ENCODE peak calls at places on chromosomes 1 and 21, in four cellular contexts. I, X, A and J are unnamed samples.

GRCh38 chr1:155134858-155135415 is 715 bp upstream of the SLC50A1 start:
- DNase-seq in A (peak; percentile 97), I (peak; percentile 97), X (peak; percentile 93), J (peak; percentile 96)

GRCh38 chr1:211493865-211494653 is 2.1 kb upstream of the RD3 start:
- DNase-seq in X (no peak), I (no peak), A (no peak), J (no peak)

GRCh38 chr1:19949016-19949415 is 25.6 kb upstream of the PLA2G2E start:
- DNase-seq in A (no peak), X (no peak), I (no peak), J (no peak)

GRCh38 chr21:43728467-43729390 is 9.8 kb downstream of the PDXK start:
- DNase-seq in I (peak; percentile 99), X (peak; percentile 95), A (peak; percentile 99), J (peak; percentile 98)

GRCh38 chr21:32112194-32112593 is 166.7 kb downstream of the MIS18A start:
- DNase-seq in I (no peak), A (no peak), X (no peak), J (no peak)

GRCh38 chr1:110106013-110106941 is 6.0 kb upstream of the UBL4B start:
- DNase-seq in I (peak; percentile 85), A (peak; percentile 90), X (peak; percentile 54), J (peak; percentile 58)

GRCh38 chr1:29736582-29737188 is 500.4 kb downstream of the PTPRU start:
- DNase-seq in X (no peak), I (no peak), A (no peak), J (no peak)

GRCh38 chr1:90417139-90417538 is 300.0 kb downstream of the BARHL2 start:
- DNase-seq in I (no peak), X (no peak), A (no peak), J (no peak)

GRCh38 chr1:63405021-63405420 is 37.6 kb downstream of the ALG6 start:
- DNase-seq in X (no peak), A (no peak), I (no peak), J (peak; percentile 21)

GRCh38 chr1:174989540-174990181 is 10.1 kb upstream of the CACYBP start:
- DNase-seq in X (no peak), A (no peak), I (no peak), J (peak; percentile 31)

GRCh38 chr1:157045251-157046218 is at the start of gene ARHGEF11:
- DNase-seq in X (peak; percentile 89), A (peak; percentile 93), I (peak; percentile 97), J (peak; percentile 95)

GRCh38 chr1:42845866-42846256 is 552 bp upstream of the ZNF691 start:
- DNase-seq in A (no peak), I (no peak), X (no peak), J (no peak)

GRCh38 chr1:112247036-112247597 is 148.9 kb upstream of the CTTNBP2NL start:
- DNase-seq in X (no peak), A (no peak), I (no peak), J (no peak)

GRCh38 chr1:24964811-24965570 is 34.9 kb upstream of the RUNX3 start:
- DNase-seq in X (no peak), A (peak; percentile 59), I (peak; percentile 84), J (peak; percentile 38)

GRCh38 chr1:53046930-53047329 is 15.1 kb upstream of the PODN start:
- DNase-seq in X (no peak), A (no peak), I (no peak), J (no peak)

GRCh38 chr1:62884156-62884740 is 100.3 kb downstream of the ATG4C start:
- DNase-seq in A (no peak), X (no peak), I (no peak), J (no peak)

GRCh38 chr1:225450491-225451191 is 22.8 kb upstream of the LBR start:
- DNase-seq in I (peak; percentile 78), X (no peak), A (peak; percentile 70), J (no peak)

GRCh38 chr1:55257958-55258357 is 42.8 kb upstream of the USP24 start:
- DNase-seq in I (no peak), A (no peak), X (no peak), J (no peak)

GRCh38 chr1:156590326-156591180 is 1.0 kb upstream of the NAXE start:
- DNase-seq in X (no peak), A (no peak), I (no peak), J (no peak)

GRCh38 chr1:172680244-172680643 is 21.3 kb downstream of the FASLG start:
- DNase-seq in I (no peak), X (no peak), A (no peak), J (no peak)

GRCh38 chr1:240344918-240345317 is 253.2 kb downstream of the FMN2 start:
- DNase-seq in X (no peak), I (no peak), A (no peak), J (no peak)

GRCh38 chr1:17045623-17046022 is 8.2 kb downstream of the SDHB start:
- DNase-seq in I (no peak), X (no peak), A (no peak), J (no peak)

GRCh38 chr1:182643699-182644098 is 39.5 kb upstream of the RGS16 start:
- DNase-seq in A (no peak), I (no peak), X (no peak), J (no peak)

GRCh38 chr1:204341380-204341779 is 18.3 kb downstream of the PLEKHA6 start:
- DNase-seq in I (no peak), X (no peak), A (no peak), J (no peak)

GRCh38 chr1:242011879-242012674 is 13.2 kb upstream of the MAP1LC3C start:
- DNase-seq in I (no peak), X (no peak), A (no peak), J (no peak)

GRCh38 chr1:148263128-148263905 is 111.2 kb upstream of the NBPF11 start:
- DNase-seq in I (peak; percentile 85), X (peak; percentile 65), A (peak; percentile 82), J (peak; percentile 44)

GRCh38 chr1:156870734-156871133 is 10.1 kb downstream of the NTRK1 start:
- DNase-seq in X (no peak), I (no peak), A (no peak), J (no peak)

GRCh38 chr1:155893389-155894142 is 17.6 kb downstream of the RIT1 start:
- DNase-seq in I (no peak), X (no peak), A (no peak), J (no peak)

GRCh38 chr1:208513799-208514198 is 269.6 kb upstream of the PLXNA2 start:
- DNase-seq in X (no peak), A (no peak), I (no peak), J (no peak)

GRCh38 chr1:37038079-37038702 is 3.9 kb upstream of the GRIK3 start:
- DNase-seq in A (peak; percentile 67), I (no peak), X (no peak), J (no peak)

DNA sequence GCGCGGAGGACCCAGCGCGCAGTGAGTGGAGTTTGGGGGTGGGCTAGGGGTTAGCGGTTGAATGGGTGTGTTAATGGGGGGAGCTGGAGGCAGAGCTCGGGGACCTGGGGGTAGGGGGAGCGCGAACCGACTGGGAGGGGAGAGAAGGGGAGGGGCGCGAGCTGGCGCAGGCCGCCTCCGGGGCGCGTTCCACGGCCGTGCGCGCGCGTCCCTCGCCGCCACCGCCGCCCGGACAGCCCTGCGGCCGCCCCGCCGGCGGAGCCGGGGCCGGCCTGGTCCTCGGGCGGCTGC is at the start of gene ADGRL2:
- DNase-seq in I (peak; percentile 84), X (peak; percentile 30), A (no peak), J (no peak)
- H3K4me3 ChIP-seq in I (peak within 1 kb of the TSS; percentile 93), X (peak within 1 kb of the TSS; percentile 75), A (peak within 1 kb of the TSS; percentile 53), J (peak within 1 kb of the TSS; percentile 93)

GRCh38 chr1:150258275-150258666 is 697 bp downstream of the CA14 start:
- DNase-seq in I (no peak), X (no peak), A (no peak), J (no peak)

GRCh38 chr1:150257624-150258274 is at the start of gene CA14:
- DNase-seq in A (no peak), I (no peak), X (no peak), J (peak; percentile 80)

GRCh38 chr1:150256193-150256548 is 1.4 kb upstream of the CA14 start:
- DNase-seq in A (no peak), I (no peak), X (no peak), J (no peak)

GRCh38 chr1:150259217-150259616 is 1.6 kb downstream of the CA14 start:
- DNase-seq in X (no peak), I (no peak), A (no peak), J (peak; percentile 55)

DNA sequence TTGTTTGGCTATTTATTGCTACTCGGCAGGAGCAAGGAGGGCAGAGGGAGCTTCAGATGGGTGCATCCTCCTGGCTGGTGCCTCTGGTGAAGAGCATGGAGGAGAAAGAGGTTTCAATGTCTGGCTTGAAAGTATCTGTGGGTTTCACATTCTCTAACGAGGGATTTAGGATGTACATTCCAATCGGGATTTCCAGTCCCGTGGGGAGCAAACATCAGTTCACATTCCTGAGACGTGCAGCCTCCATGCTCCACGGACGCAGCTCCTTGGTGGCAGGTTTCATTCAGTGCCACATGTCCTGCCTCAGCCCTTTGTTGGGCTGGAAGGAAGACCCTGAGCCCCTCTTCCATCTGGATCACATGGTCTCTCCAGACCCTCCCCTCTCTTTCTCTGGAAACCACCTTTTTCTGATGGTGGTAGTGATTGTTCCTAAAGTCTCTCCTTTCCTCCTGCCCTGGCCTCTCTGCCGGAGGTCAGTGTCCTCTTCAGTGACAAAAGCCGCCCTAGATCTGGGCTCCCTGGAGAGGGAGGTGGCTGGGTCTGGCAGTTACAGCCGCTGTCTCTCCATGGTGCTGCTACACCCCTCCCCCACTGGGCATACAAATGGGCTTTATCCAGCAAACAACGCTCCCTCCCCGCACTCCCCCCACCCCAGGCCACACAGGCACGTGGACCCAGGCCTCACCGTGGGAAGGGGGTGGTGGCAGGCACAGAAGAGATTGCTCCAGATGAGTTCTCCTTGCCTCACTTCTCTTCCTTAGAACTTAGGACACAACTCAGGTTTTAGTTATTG is 829 bp upstream of the CA14 start:
- DNase-seq in X (no peak), A (no peak), I (no peak), J (no peak)
- H3K27ac ChIP-seq in X (peak overlapping the region; percentile 17), A (peak overlapping the region; percentile 82), I (no peak overlapping the region), J (no peak overlapping the region)

GRCh38 chr1:47441450-47442106 is 3.7 kb downstream of the FOXD2 start:
- DNase-seq in I (no peak), A (no peak), X (no peak), J (no peak)
- H3K4me3 ChIP-seq in I (no peak overlapping the region), A (no peak overlapping the region), X (no peak overlapping the region), J (no peak overlapping the region)

DNA sequence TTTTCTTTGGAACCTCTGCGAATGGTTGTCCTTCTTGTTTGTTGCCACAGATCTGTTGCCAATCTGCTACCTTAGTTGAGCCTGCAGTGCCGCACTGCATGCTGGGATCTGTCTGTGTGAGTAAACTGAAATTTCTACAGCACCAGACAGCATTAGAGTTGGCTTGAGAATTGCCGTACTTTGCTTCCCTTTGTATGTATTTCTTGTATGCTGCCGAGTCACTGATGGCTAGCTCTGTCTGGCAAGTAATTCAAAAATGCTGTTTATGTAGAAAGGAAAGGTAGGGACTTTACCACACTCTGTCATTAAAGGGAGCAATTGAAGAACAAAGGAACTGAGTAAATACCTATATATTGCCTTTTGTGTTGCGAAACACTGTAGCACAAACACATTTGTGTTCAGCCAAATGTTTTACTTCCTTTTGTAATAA is 857.4 kb downstream of the USP25 start:
- DNase-seq in A (peak; percentile 94), X (no peak), I (no peak), J (no peak)
- H3K27ac ChIP-seq in A (peak overlapping the region; percentile 88), X (peak overlapping the region; percentile 94), I (no peak overlapping the region), J (no peak overlapping the region)

GRCh38 chr1:2375923-2376260 is 15.5 kb downstream of the MORN1 start:
- DNase-seq in A (no peak), I (no peak), X (no peak), J (no peak)
- H3K4me3 ChIP-seq in A (no peak overlapping the region), I (no peak overlapping the region), X (no peak overlapping the region), J (no peak overlapping the region)

GRCh38 chr1:151294748-151295462 is 12.8 kb downstream of the ZNF687 start:
- DNase-seq in A (no peak), X (no peak), I (no peak), J (no peak)
- H3K27ac ChIP-seq in A (no peak overlapping the region), X (no peak overlapping the region), I (no peak overlapping the region), J (no peak overlapping the region)